ENCODE peak calls at places on chromosomes 6 and 20, in five cellular contexts. D is sigmoid colon, L is SK-N-SH, G is stomach, A is HepG2. E is an unnamed sample. For H3K36me3, the result is how much of the 10 kb centered on the place peaks cover.

GRCh38 chr6:115195239-115195638 is 852.4 kb upstream of the HS3ST5 start:
- DNase-seq in D (no peak), L (no peak), G (no peak), A (no peak), E (no peak)

GRCh38 chr6:108175592-108176279 is 9.9 kb downstream of the NR2E1 start:
- DNase-seq in D (no peak), L (peak), G (no peak), A (no peak), E (no peak)

GRCh38 chr20:18172379-18172778 is 34.7 kb downstream of the KAT14 start:
- DNase-seq in D (no peak), L (no peak), G (no peak), A (no peak), E (peak)

GRCh38 chr6:41522780-41523548 is 23.2 kb upstream of the FOXP4 start:
- DNase-seq in D (no peak), L (no peak), G (no peak), A (no peak), E (no peak)

GRCh38 chr6:105566503-105566902 is 163.6 kb upstream of the PREP start:
- DNase-seq in D (no peak), L (no peak), G (no peak), A (no peak), E (peak)

GRCh38 chr20:61482425-61482887 is 230.4 kb downstream of the CDH4 start:
- DNase-seq in D (no peak), L (no peak), G (no peak), A (no peak), E (no peak)

GRCh38 chr6:118635909-118636735 is 15.3 kb downstream of the CEP85L start:
- DNase-seq in D (no peak), L (no peak), G (no peak), A (no peak), E (no peak)

GRCh38 chr20:36631651-36632050 is 14.3 kb downstream of the SLA2 start:
- DNase-seq in D (no peak), L (no peak), G (no peak), A (no peak), E (no peak)

GRCh38 chr20:61899971-61900370 is 165.7 kb downstream of the TAF4 start:
- DNase-seq in D (no peak), L (peak), G (no peak), A (no peak), E (no peak)

GRCh38 chr6:127971945-127972391 is 71.1 kb upstream of the THEMIS start:
- DNase-seq in D (no peak), L (no peak), G (no peak), A (peak), E (no peak)

GRCh38 chr6:5116243-5116991 is 31.3 kb downstream of the PPP1R3G start:
- DNase-seq in D (no peak), L (no peak), G (no peak), A (no peak), E (no peak)

GRCh38 chr6:961407-961930 is 268.5 kb upstream of the EXOC2 start:
- DNase-seq in D (no peak), L (no peak), G (peak), A (no peak), E (no peak)

GRCh38 chr6:130215526-130215925 is 7.2 kb downstream of the SAMD3 start:
- DNase-seq in D (no peak), L (no peak), G (no peak), A (no peak), E (no peak)

GRCh38 chr6:16676978-16677377 is 84.3 kb downstream of the ATXN1 start:
- DNase-seq in D (no peak), L (no peak), G (no peak), A (peak), E (no peak)

GRCh38 chr6:107641500-107641931 is 151.6 kb downstream of the SOBP start:
- DNase-seq in D (no peak), L (no peak), G (no peak), A (no peak), E (no peak)

GRCh38 chr20:31835977-31836852 is 9.2 kb downstream of the FOXS1 start:
- DNase-seq in D (peak), L (peak), G (peak), A (peak), E (peak)

GRCh38 chr6:118679293-118679692 is 27.9 kb upstream of the CEP85L start:
- DNase-seq in D (no peak), L (no peak), G (no peak), A (no peak), E (no peak)

GRCh38 chr6:155647354-155647753 is 191.7 kb upstream of the NOX3 start:
- DNase-seq in D (no peak), L (no peak), G (no peak), A (no peak), E (no peak)

GRCh38 chr6:82246802-82247633 is 526 bp downstream of the IBTK start:
- DNase-seq in D (peak), L (peak), G (peak), A (peak), E (peak)

GRCh38 chr6:78093861-78094360 is 441.1 kb downstream of the MEI4 start:
- DNase-seq in D (no peak), L (no peak), G (no peak), A (no peak), E (no peak)

GRCh38 chr20:5969348-5969935 is 19.0 kb downstream of the MCM8 start:
- DNase-seq in D (no peak), L (no peak), G (no peak), A (no peak), E (no peak)

GRCh38 chr20:48656661-48657211 is 171.1 kb downstream of the PREX1 start:
- DNase-seq in D (no peak), L (peak), G (peak), A (peak), E (no peak)

GRCh38 chr20:57658447-57659130 is 38.4 kb upstream of the ZBP1 start:
- DNase-seq in D (peak), L (peak), G (peak), A (no peak), E (peak)

GRCh38 chr20:63246490-63247284 is 7.6 kb downstream of the NKAIN4 start:
- DNase-seq in D (no peak), L (peak), G (no peak), A (no peak), E (no peak)

GRCh38 chr20:56360133-56360898 is 1.5 kb downstream of the FAM210B start:
- DNase-seq in D (no peak), L (peak), G (no peak), A (peak), E (no peak)

GRCh38 chr20:17806739-17807441 is 107.1 kb downstream of the BANF2 start:
- DNase-seq in D (peak), L (peak), G (peak), A (no peak), E (peak)

GRCh38 chr20:41175727-41176330 is 38.5 kb downstream of the PLCG1 start:
- DNase-seq in D (no peak), L (no peak), G (no peak), A (no peak), E (no peak)

GRCh38 chr20:40683221-40683893 is 5.7 kb downstream of the MAFB start:
- DNase-seq in D (no peak), L (no peak), G (no peak), A (no peak), E (no peak)

GRCh38 chr6:89948876-89949275 is 54.6 kb downstream of the GJA10 start:
- DNase-seq in D (no peak), L (no peak), G (no peak), A (no peak), E (no peak)

GRCh38 chr6:157157228-157157627 is 166.1 kb downstream of the TMEM242 start:
- DNase-seq in D (no peak), L (no peak), G (no peak), A (no peak), E (no peak)

GRCh38 chr6:32240686-32241085 is 16.8 kb upstream of the NOTCH4 start:
- DNase-seq in D (no peak), L (no peak), G (no peak), A (no peak), E (no peak)

GRCh38 chr6:39530201-39530759 is 194.9 kb downstream of the KIF6 start:
- DNase-seq in D (no peak), L (no peak), G (no peak), A (no peak), E (peak)

GRCh38 chr20:41126719-41127118 is 10.6 kb upstream of the PLCG1 start:
- DNase-seq in D (no peak), L (no peak), G (no peak), A (no peak), E (no peak)

GRCh38 chr6:158839796-158840195 is 20.6 kb upstream of the EZR start:
- DNase-seq in D (peak), L (no peak), G (no peak), A (no peak), E (no peak)

GRCh38 chr6:53064726-53065265 is 408 bp upstream of the FBXO9 start:
- DNase-seq in D (peak), L (peak), G (peak), A (peak), E (peak)
- TF ChIP-seq POLR2AphosphoS5 in D (peak), L (peak), G (peak), A (peak), E (peak)

GRCh38 chr6:148578489-148578814 is 168.4 kb upstream of the UST start:
- DNase-seq in D (no peak), L (no peak), G (no peak), A (no peak), E (no peak)

GRCh38 chr6:148577687-148578488 is 168.9 kb upstream of the UST start:
- DNase-seq in D (peak), L (peak), G (peak), A (peak), E (peak)

GRCh38 chr6:148580442-148580841 is 166.4 kb upstream of the UST start:
- DNase-seq in D (no peak), L (no peak), G (no peak), A (no peak), E (no peak)

GRCh38 chr6:148583631-148584030 is 163.2 kb upstream of the UST start:
- DNase-seq in D (no peak), L (no peak), G (no peak), A (no peak), E (no peak)

DNA sequence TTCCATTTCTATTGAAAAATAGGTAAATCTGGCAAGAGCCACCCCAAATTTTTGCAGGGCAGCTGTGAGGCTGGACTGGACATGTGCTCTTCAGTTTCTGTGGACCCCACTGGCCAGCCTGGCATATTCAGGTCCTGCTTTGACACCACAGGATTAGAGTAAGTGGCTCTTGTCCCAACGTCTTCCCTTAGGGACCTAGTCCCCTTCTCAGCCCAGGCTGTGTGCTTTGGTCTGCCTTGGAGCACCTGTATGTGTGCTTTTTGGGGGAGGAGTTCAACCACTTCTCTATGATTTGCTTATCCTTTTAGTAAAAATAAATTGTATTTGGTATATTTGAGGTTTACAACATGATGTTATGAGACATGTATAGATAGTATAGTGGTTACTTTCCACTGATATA is 168.0 kb upstream of the UST start:
- DNase-seq in D (no peak), L (no peak), G (no peak), A (no peak), E (no peak)
- H3K36me3 ChIP-seq in D (under half), L (under half), G (under half), A (under half), E (under half)

GRCh38 chr20:11453430-11453829 is 464.3 kb upstream of the BTBD3 start:
- DNase-seq in D (no peak), L (no peak), G (no peak), A (no peak), E (no peak)

GRCh38 chr20:11452326-11452725 is 465.4 kb upstream of the BTBD3 start:
- DNase-seq in D (no peak), L (no peak), G (no peak), A (no peak), E (no peak)

GRCh38 chr20:11454966-11455799 is 462.5 kb upstream of the BTBD3 start:
- DNase-seq in D (no peak), L (no peak), G (no peak), A (no peak), E (peak)

GRCh38 chr20:11448554-11448953 is 469.1 kb upstream of the BTBD3 start:
- DNase-seq in D (no peak), L (no peak), G (no peak), A (no peak), E (no peak)

GRCh38 chr20:11451793-11452291 is 465.9 kb upstream of the BTBD3 start:
- DNase-seq in D (peak), L (no peak), G (no peak), A (no peak), E (no peak)
- TF ChIP-seq EP300 in D (peak), L (no peak), G (no peak), A (no peak), E (no peak)

DNA sequence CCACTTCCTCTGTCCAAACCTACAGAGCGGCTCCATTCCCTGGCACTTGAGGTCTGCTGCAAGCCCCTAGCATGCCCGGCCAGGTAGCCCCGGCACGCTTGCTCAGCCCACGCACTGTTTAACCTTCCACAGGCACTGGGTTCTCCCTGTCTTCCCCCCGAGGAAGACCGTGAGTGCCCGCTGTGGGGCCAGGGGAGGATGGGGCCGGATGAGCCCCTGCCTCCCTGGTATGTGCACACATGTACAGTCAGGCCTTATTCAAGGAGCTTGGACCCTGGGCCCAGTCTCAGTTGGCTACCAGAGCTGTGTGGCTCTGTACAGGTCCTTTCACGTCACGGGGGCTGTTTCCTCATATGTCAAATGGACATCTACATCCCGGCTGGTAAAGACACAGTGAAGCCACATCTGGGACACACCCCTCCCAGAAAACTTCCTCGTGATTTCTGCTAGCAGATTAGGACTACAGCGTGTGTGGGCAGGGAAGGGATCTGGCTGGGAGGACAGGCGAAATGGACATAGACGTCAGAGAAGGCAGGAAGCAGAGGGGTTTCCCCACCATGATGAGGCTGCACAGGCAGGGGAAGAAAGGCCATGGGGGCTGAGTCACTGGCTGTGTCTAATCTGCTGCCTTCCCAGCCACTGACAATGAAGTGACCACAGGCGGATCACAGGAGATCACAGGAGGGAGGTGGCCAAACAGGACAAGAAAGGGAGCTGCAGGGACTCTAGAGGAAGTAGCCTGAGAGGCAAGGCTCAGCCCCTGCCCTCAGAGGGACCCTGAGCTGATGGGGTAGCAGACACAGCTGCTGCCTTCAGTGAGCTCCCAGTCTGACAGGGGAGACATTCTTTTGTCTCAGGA is 62.9 kb downstream of the MRPL14 start:
- DNase-seq in D (peak), L (no peak), G (peak), A (peak), E (peak)
- TF ChIP-seq POLR2AphosphoS5 in D (no peak), L (no peak), G (no peak), A (no peak), E (no peak)

GRCh38 chr20:44483112-44483511 is 7.4 kb downstream of the TTPAL start:
- DNase-seq in D (no peak), L (no peak), G (no peak), A (no peak), E (no peak)
- H3K36me3 ChIP-seq in D (under half), L (under half), G (under half), A (under half), E (under half)

DNA sequence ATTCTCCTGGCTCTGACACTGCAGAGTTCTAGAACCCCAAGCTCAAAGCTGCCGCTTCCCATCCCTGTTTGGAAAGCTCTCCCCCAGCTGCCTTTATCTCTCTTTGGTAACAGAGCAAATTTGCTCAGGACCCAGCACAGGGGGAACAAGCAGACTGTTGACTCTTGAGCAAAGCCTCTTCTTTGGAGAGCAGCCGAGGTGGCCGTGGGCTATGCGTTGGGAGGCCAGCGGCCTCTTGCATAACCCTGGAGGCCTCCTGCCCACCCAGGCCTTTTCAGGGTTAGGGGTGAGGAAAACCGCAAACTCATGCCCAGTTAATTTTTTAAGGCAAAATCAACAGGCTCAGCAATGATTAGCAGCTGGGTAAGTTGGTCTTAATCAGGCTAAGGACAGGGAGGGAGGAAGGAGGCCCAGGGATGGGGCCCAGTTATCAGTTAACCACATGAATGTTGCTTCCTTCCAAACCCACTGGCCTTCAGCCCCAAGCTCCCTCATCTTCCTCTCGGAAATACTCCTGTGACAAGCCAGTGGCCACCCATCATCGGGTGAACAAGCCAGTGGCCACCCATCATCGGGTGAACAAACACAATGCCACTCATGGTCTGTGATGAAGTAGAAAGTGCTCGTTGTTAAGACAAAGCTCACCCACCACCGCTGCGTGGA is 39.2 kb downstream of the HNF4A start:
- DNase-seq in D (no peak), L (no peak), G (no peak), A (peak), E (no peak)
- TF ChIP-seq EP300 in D (no peak), L (no peak), G (no peak), A (peak), E (no peak)

DNA sequence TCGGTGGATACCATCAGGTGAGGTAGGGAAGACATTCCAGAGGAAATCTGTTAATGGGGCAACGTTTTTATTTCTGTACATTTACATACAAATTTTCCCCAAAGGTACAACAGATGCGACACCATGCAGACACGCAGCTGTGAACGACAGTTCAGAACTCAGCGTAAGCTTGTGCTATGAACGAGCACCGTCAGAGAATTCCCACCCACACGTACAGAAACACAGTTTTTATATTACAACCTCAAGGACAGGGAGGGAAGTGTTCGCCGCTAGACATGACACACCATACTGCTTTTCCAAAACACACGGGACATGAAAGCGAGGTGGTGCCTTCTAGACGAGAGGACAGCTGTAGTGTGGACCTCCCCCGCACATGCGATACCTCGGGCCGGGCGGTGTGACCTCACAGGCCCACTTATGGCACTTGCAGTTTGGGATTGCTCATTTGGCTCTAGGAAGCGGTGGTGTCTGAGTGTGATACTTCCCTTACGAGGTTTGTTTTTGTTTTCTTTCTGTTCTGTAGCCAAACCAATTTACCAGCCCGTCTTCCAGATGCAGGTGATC is 10.7 kb downstream of the PSMG4 start:
- DNase-seq in D (no peak), L (no peak), G (no peak), A (no peak), E (no peak)
- TF ChIP-seq POLR2AphosphoS5 in D (no peak), L (no peak), G (no peak), A (no peak), E (no peak)

DNA sequence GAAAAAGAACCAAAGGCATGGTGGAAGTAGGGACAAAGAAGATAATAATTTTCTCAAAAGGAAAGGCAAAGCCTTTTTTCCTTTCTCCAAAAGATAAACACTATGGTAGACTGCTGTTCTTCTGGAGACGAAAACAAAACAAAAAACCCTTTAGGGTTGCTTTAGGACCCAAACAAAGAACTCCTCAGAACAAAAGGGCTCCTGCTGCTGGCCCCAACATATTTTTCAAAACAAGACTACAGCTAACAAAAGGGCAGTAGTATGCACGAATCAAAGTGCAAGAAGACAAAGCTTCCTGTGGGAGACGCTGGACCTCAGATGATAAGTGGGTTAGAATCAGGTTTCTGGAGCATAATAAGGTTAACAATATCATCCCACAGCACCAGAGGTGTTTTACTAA is 15.8 kb downstream of the NCOA5 start:
- DNase-seq in D (no peak), L (no peak), G (no peak), A (no peak), E (no peak)
- H3K36me3 ChIP-seq in D (under half), L (half or more), G (under half), A (under half), E (under half)

E was measured in transverse colon.